ENCODE peak calls at places on chromosomes 13 and 19, in ten cellular contexts. One of them, this sample, is unnamed.

GRCh38 chr19:13151605-13152355 is 1.6 kb downstream of the IER2 start:
- DNase-seq in uterus: peak
- DNase-seq in left lung: peak
- DNase-seq in aorta: peak
- DNase-seq in cardiac muscle cell: peak
- DNase-seq in dorsolateral prefrontal cortex: peak
- DNase-seq in heart right ventricle: peak
- DNase-seq in Panc1: no peak
- DNase-seq in HCT116: peak
- DNase-seq in fibroblast of lung: peak
- DNase-seq in this sample: peak

GRCh38 chr19:5138606-5139594 is 170.0 kb downstream of the KDM4B start:
- DNase-seq in uterus: no peak
- DNase-seq in left lung: peak
- DNase-seq in aorta: peak
- DNase-seq in cardiac muscle cell: no peak
- DNase-seq in dorsolateral prefrontal cortex: no peak
- DNase-seq in heart right ventricle: peak
- DNase-seq in Panc1: no peak
- DNase-seq in HCT116: no peak
- DNase-seq in fibroblast of lung: peak
- DNase-seq in this sample: no peak

GRCh38 chr13:42891591-42891990 is 100.5 kb downstream of the EPSTI1 start:
- DNase-seq in uterus: no peak
- DNase-seq in left lung: no peak
- DNase-seq in aorta: no peak
- DNase-seq in cardiac muscle cell: no peak
- DNase-seq in dorsolateral prefrontal cortex: no peak
- DNase-seq in heart right ventricle: no peak
- DNase-seq in Panc1: no peak
- DNase-seq in HCT116: no peak
- DNase-seq in fibroblast of lung: no peak
- DNase-seq in this sample: no peak

GRCh38 chr19:31337007-31337914 is 12.0 kb downstream of the TSHZ3 start:
- DNase-seq in uterus: no peak
- DNase-seq in left lung: no peak
- DNase-seq in aorta: no peak
- DNase-seq in cardiac muscle cell: no peak
- DNase-seq in dorsolateral prefrontal cortex: no peak
- DNase-seq in heart right ventricle: no peak
- DNase-seq in Panc1: no peak
- DNase-seq in HCT116: no peak
- DNase-seq in fibroblast of lung: peak
- DNase-seq in this sample: no peak

GRCh38 chr13:22369090-22369489 is 698.2 kb downstream of the FGF9 start:
- DNase-seq in uterus: no peak
- DNase-seq in left lung: no peak
- DNase-seq in aorta: no peak
- DNase-seq in cardiac muscle cell: no peak
- DNase-seq in dorsolateral prefrontal cortex: no peak
- DNase-seq in heart right ventricle: no peak
- DNase-seq in Panc1: no peak
- DNase-seq in HCT116: no peak
- DNase-seq in fibroblast of lung: no peak
- DNase-seq in this sample: no peak

GRCh38 chr13:26074706-26075105 is 22.9 kb upstream of the SHISA2 start:
- DNase-seq in uterus: no peak
- DNase-seq in left lung: no peak
- DNase-seq in aorta: no peak
- DNase-seq in cardiac muscle cell: no peak
- DNase-seq in dorsolateral prefrontal cortex: no peak
- DNase-seq in heart right ventricle: no peak
- DNase-seq in Panc1: no peak
- DNase-seq in HCT116: no peak
- DNase-seq in fibroblast of lung: no peak
- DNase-seq in this sample: no peak

GRCh38 chr19:4140237-4140711 is 13.2 kb upstream of the CREB3L3 start:
- DNase-seq in uterus: no peak
- DNase-seq in left lung: no peak
- DNase-seq in aorta: no peak
- DNase-seq in cardiac muscle cell: peak
- DNase-seq in dorsolateral prefrontal cortex: peak
- DNase-seq in heart right ventricle: no peak
- DNase-seq in Panc1: no peak
- DNase-seq in HCT116: peak
- DNase-seq in fibroblast of lung: peak
- DNase-seq in this sample: no peak

GRCh38 chr13:31227063-31227462 is 27.3 kb downstream of the B3GLCT start:
- DNase-seq in uterus: no peak
- DNase-seq in left lung: no peak
- DNase-seq in aorta: no peak
- DNase-seq in cardiac muscle cell: no peak
- DNase-seq in dorsolateral prefrontal cortex: no peak
- DNase-seq in heart right ventricle: no peak
- DNase-seq in Panc1: no peak
- DNase-seq in HCT116: no peak
- DNase-seq in fibroblast of lung: no peak
- DNase-seq in this sample: no peak

GRCh38 chr19:46932346-46932745 is 71.5 kb downstream of the ARHGAP35 start:
- DNase-seq in uterus: no peak
- DNase-seq in left lung: no peak
- DNase-seq in aorta: no peak
- DNase-seq in cardiac muscle cell: no peak
- DNase-seq in dorsolateral prefrontal cortex: no peak
- DNase-seq in heart right ventricle: no peak
- DNase-seq in Panc1: no peak
- DNase-seq in HCT116: no peak
- DNase-seq in fibroblast of lung: peak
- DNase-seq in this sample: no peak

GRCh38 chr19:45125975-45126493 is 33.1 kb downstream of the PPP1R37 start:
- DNase-seq in uterus: peak
- DNase-seq in left lung: no peak
- DNase-seq in aorta: peak
- DNase-seq in cardiac muscle cell: peak
- DNase-seq in dorsolateral prefrontal cortex: peak
- DNase-seq in heart right ventricle: peak
- DNase-seq in Panc1: peak
- DNase-seq in HCT116: peak
- DNase-seq in fibroblast of lung: peak
- DNase-seq in this sample: no peak

GRCh38 chr19:55581145-55581827 is 638 bp upstream of the ZNF579 start:
- DNase-seq in uterus: no peak
- DNase-seq in left lung: no peak
- DNase-seq in aorta: no peak
- DNase-seq in cardiac muscle cell: no peak
- DNase-seq in dorsolateral prefrontal cortex: no peak
- DNase-seq in heart right ventricle: no peak
- DNase-seq in Panc1: no peak
- DNase-seq in HCT116: no peak
- DNase-seq in fibroblast of lung: no peak
- DNase-seq in this sample: no peak

GRCh38 chr13:94195715-94196114 is 283.8 kb downstream of the DCT start:
- DNase-seq in uterus: no peak
- DNase-seq in left lung: no peak
- DNase-seq in aorta: no peak
- DNase-seq in cardiac muscle cell: peak
- DNase-seq in dorsolateral prefrontal cortex: no peak
- DNase-seq in heart right ventricle: no peak
- DNase-seq in Panc1: no peak
- DNase-seq in HCT116: no peak
- DNase-seq in fibroblast of lung: peak
- DNase-seq in this sample: no peak

GRCh38 chr13:79448413-79448812 is 32.5 kb upstream of the NDFIP2 start:
- DNase-seq in uterus: no peak
- DNase-seq in left lung: no peak
- DNase-seq in aorta: no peak
- DNase-seq in cardiac muscle cell: no peak
- DNase-seq in dorsolateral prefrontal cortex: no peak
- DNase-seq in heart right ventricle: no peak
- DNase-seq in Panc1: no peak
- DNase-seq in HCT116: no peak
- DNase-seq in fibroblast of lung: no peak
- DNase-seq in this sample: no peak

DNA sequence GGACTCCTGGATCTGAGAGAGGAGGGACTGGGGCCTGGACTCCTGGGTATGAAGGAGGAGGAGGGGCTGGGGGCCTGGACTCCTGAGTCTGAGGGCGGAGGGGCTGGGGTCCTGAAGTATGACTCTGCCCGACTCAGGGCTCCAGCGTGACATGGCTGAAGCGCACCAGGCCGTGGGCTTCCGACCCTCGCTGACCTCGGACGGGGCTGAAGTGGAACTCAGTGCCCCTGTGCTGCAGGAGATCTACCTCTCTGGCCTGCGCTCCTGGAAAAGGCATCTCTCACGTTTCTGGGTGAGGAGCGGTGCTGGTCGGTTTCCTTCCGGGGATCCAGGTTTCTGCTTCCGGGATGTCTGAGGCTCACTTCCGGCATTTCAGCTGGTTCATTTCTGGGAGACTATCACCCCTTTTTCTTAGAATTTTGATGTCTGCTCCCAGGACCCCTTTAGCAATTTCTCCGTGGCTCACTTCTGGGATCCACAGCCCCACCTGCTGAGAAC is 1.2 kb downstream of the CPT1C start:
- DNase-seq in uterus: no peak
- DNase-seq in left lung: no peak
- DNase-seq in aorta: no peak
- DNase-seq in cardiac muscle cell: no peak
- DNase-seq in dorsolateral prefrontal cortex: peak
- DNase-seq in heart right ventricle: no peak
- DNase-seq in Panc1: no peak
- DNase-seq in HCT116: no peak
- DNase-seq in fibroblast of lung: no peak
- DNase-seq in this sample: no peak
- H3K27ac ChIP-seq in uterus: peak
- H3K27ac ChIP-seq in left lung: no peak
- H3K27ac ChIP-seq in aorta: no peak
- H3K27ac ChIP-seq in cardiac muscle cell: no peak
- H3K27ac ChIP-seq in dorsolateral prefrontal cortex: peak
- H3K27ac ChIP-seq in heart right ventricle: no peak
- H3K27ac ChIP-seq in Panc1: no peak
- H3K27ac ChIP-seq in HCT116: no peak
- H3K27ac ChIP-seq in fibroblast of lung: no peak
- H3K27ac ChIP-seq in this sample: peak

GRCh38 chr19:10768936-10769335 is 51.1 kb downstream of the DNM2 start:
- DNase-seq in uterus: no peak
- DNase-seq in left lung: no peak
- DNase-seq in aorta: no peak
- DNase-seq in cardiac muscle cell: no peak
- DNase-seq in dorsolateral prefrontal cortex: no peak
- DNase-seq in heart right ventricle: no peak
- DNase-seq in Panc1: no peak
- DNase-seq in HCT116: no peak
- DNase-seq in fibroblast of lung: no peak
- DNase-seq in this sample: no peak

GRCh38 chr19:10767726-10768125 is 49.8 kb downstream of the DNM2 start:
- DNase-seq in uterus: no peak
- DNase-seq in left lung: no peak
- DNase-seq in aorta: no peak
- DNase-seq in cardiac muscle cell: no peak
- DNase-seq in dorsolateral prefrontal cortex: no peak
- DNase-seq in heart right ventricle: no peak
- DNase-seq in Panc1: no peak
- DNase-seq in HCT116: no peak
- DNase-seq in fibroblast of lung: no peak
- DNase-seq in this sample: no peak

GRCh38 chr19:10766681-10767201 is 48.9 kb downstream of the DNM2 start:
- DNase-seq in uterus: no peak
- DNase-seq in left lung: no peak
- DNase-seq in aorta: peak
- DNase-seq in cardiac muscle cell: no peak
- DNase-seq in dorsolateral prefrontal cortex: no peak
- DNase-seq in heart right ventricle: no peak
- DNase-seq in Panc1: no peak
- DNase-seq in HCT116: no peak
- DNase-seq in fibroblast of lung: peak
- DNase-seq in this sample: peak

GRCh38 chr19:10769533-10770491 is 51.9 kb downstream of the DNM2 start:
- DNase-seq in uterus: peak
- DNase-seq in left lung: no peak
- DNase-seq in aorta: no peak
- DNase-seq in cardiac muscle cell: peak
- DNase-seq in dorsolateral prefrontal cortex: peak
- DNase-seq in heart right ventricle: peak
- DNase-seq in Panc1: no peak
- DNase-seq in HCT116: no peak
- DNase-seq in fibroblast of lung: peak
- DNase-seq in this sample: peak

GRCh38 chr19:10768369-10768768 is 50.5 kb downstream of the DNM2 start:
- DNase-seq in uterus: no peak
- DNase-seq in left lung: no peak
- DNase-seq in aorta: no peak
- DNase-seq in cardiac muscle cell: no peak
- DNase-seq in dorsolateral prefrontal cortex: no peak
- DNase-seq in heart right ventricle: no peak
- DNase-seq in Panc1: no peak
- DNase-seq in HCT116: no peak
- DNase-seq in fibroblast of lung: no peak
- DNase-seq in this sample: no peak
- H3K27ac ChIP-seq in uterus: no peak
- H3K27ac ChIP-seq in left lung: no peak
- H3K27ac ChIP-seq in aorta: no peak
- H3K27ac ChIP-seq in cardiac muscle cell: peak
- H3K27ac ChIP-seq in dorsolateral prefrontal cortex: peak
- H3K27ac ChIP-seq in heart right ventricle: peak
- H3K27ac ChIP-seq in Panc1: no peak
- H3K27ac ChIP-seq in HCT116: no peak
- H3K27ac ChIP-seq in fibroblast of lung: no peak
- H3K27ac ChIP-seq in this sample: peak

DNA sequence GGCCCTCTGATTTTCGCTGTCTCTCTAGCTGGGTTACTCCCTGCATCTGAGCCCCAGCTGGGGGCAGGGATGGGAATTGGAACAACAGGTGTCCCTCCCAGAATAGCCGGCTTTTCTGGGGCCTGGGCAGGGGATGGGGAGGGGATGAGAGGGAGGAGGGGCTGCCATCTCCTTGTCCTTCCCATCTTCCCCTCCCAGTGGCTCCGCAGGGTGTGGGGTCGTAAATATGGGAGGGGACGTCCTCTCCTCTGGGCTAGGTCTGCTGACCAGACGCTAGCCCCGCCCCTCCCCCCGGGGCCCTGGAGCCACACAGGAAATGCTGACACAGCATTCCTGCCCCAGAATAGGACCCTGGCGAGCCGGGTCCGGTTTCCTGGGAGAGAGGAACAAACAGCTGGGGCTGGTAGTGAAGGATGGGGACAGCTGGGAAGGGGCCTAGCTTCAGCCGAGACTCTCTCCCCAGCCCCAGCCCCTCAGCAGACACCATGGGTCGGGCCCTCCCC is 1.1 kb downstream of the RYR1 start:
- DNase-seq in uterus: no peak
- DNase-seq in left lung: peak
- DNase-seq in aorta: peak
- DNase-seq in cardiac muscle cell: peak
- DNase-seq in dorsolateral prefrontal cortex: no peak
- DNase-seq in heart right ventricle: no peak
- DNase-seq in Panc1: no peak
- DNase-seq in HCT116: no peak
- DNase-seq in fibroblast of lung: no peak
- DNase-seq in this sample: peak
- H3K27ac ChIP-seq in uterus: no peak
- H3K27ac ChIP-seq in left lung: no peak
- H3K27ac ChIP-seq in aorta: no peak
- H3K27ac ChIP-seq in cardiac muscle cell: peak
- H3K27ac ChIP-seq in dorsolateral prefrontal cortex: no peak
- H3K27ac ChIP-seq in heart right ventricle: no peak
- H3K27ac ChIP-seq in Panc1: no peak
- H3K27ac ChIP-seq in HCT116: no peak
- H3K27ac ChIP-seq in fibroblast of lung: no peak
- H3K27ac ChIP-seq in this sample: peak

GRCh38 chr13:24092108-24092507 is 68.4 kb upstream of the SPATA13 start:
- DNase-seq in uterus: no peak
- DNase-seq in left lung: no peak
- DNase-seq in aorta: no peak
- DNase-seq in cardiac muscle cell: no peak
- DNase-seq in dorsolateral prefrontal cortex: no peak
- DNase-seq in heart right ventricle: no peak
- DNase-seq in Panc1: no peak
- DNase-seq in HCT116: no peak
- DNase-seq in fibroblast of lung: no peak
- DNase-seq in this sample: no peak
- H3K27ac ChIP-seq in uterus: peak
- H3K27ac ChIP-seq in left lung: peak
- H3K27ac ChIP-seq in aorta: no peak
- H3K27ac ChIP-seq in cardiac muscle cell: no peak
- H3K27ac ChIP-seq in dorsolateral prefrontal cortex: no peak
- H3K27ac ChIP-seq in heart right ventricle: peak
- H3K27ac ChIP-seq in Panc1: no peak
- H3K27ac ChIP-seq in HCT116: no peak
- H3K27ac ChIP-seq in fibroblast of lung: no peak
- H3K27ac ChIP-seq in this sample: no peak